ENCODE peak calls at places on chromosomes 16 and 17, in six cellular contexts. T is GM12878, Z is K562, R is H1, G is SK-N-SH, W is HepG2. P is an unnamed sample.
A peak's percentile ranks its signal among the peaks of the same experiment; 100 is the strongest.

GRCh38 chr17:4604111-4604644 is 19.8 kb downstream of the SMTNL2 start:
- DNase-seq in Z (no peak), R (no peak), G (peak; percentile 91), T (no peak), W (no peak), P (no peak)

GRCh38 chr17:73201215-73202069 is 8.6 kb downstream of the COG1 start:
- DNase-seq in T (no peak), Z (peak; percentile 76), W (peak; percentile 98), G (no peak), R (no peak), P (no peak)

GRCh38 chr17:42459256-42459982 is 741 bp downstream of the ATP6V0A1 start:
- DNase-seq in Z (peak; percentile 58), R (no peak), W (peak; percentile 65), T (no peak), G (peak; percentile 56), P (no peak)

GRCh38 chr17:17780941-17781590 is 55.7 kb downstream of the SREBF1 start:
- DNase-seq in W (no peak), G (peak; percentile 54), Z (no peak), T (no peak), R (peak; percentile 77), P (no peak)

GRCh38 chr17:29018788-29019474 is 13.1 kb upstream of the SEZ6 start:
- DNase-seq in G (no peak), Z (no peak), T (no peak), W (no peak), R (no peak), P (no peak)

GRCh38 chr16:50251375-50252081 is 14.8 kb upstream of the ADCY7 start:
- DNase-seq in W (no peak), R (no peak), T (no peak), G (no peak), Z (no peak), P (no peak)

GRCh38 chr17:14201087-14201486 is 35.6 kb downstream of the CDRT15 start:
- DNase-seq in T (no peak), G (no peak), R (no peak), Z (no peak), W (no peak), P (no peak)

GRCh38 chr17:63263053-63263452 is 183.1 kb downstream of the CYB561 start:
- DNase-seq in Z (no peak), T (no peak), R (no peak), G (no peak), W (no peak), P (no peak)

GRCh38 chr17:83196088-83196765 is 116.8 kb downstream of the METRNL start:
- DNase-seq in G (no peak), T (no peak), W (no peak), Z (no peak), R (no peak), P (no peak)

DNA sequence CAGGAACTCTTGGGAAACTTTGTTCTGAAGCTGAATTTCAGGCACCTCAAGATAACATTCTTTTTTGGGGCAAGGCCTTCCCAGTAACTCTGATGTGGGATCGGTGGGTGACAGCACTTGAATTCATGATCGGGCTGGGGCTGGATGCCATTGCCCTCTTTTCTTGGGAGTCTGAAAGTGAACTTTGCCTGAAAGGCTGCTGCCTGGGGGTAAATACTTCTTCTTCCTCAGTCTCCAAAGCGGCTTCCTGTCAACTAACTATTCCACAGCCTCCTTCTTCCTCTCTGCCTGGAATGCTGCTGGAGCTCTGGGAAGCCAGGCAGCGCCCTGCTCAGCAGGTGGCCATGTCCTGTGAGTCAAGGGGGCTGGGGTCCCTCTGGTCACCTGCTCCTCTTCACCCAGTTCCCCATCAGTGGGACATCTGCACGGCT is 79.5 kb downstream of the WIPI1 start:
- DNase-seq in T (no peak), R (no peak), W (no peak), Z (no peak), G (no peak), P (no peak)
- H3K4me2 ChIP-seq in T (no peak overlapping the region), R (peak overlapping the region; percentile 38), W (peak overlapping the region; percentile 89), Z (no peak overlapping the region), G (no peak overlapping the region), P (peak overlapping the region; percentile 60)

GRCh38 chr16:72552675-72553074 is 380.7 kb upstream of the PMFBP1 start:
- DNase-seq in W (no peak), T (no peak), G (no peak), R (no peak), Z (no peak), P (no peak)
- TF ChIP-seq YY1 in W (no peak), T (no peak), G (no peak), R (no peak), Z (no peak), P (no peak)

DNA sequence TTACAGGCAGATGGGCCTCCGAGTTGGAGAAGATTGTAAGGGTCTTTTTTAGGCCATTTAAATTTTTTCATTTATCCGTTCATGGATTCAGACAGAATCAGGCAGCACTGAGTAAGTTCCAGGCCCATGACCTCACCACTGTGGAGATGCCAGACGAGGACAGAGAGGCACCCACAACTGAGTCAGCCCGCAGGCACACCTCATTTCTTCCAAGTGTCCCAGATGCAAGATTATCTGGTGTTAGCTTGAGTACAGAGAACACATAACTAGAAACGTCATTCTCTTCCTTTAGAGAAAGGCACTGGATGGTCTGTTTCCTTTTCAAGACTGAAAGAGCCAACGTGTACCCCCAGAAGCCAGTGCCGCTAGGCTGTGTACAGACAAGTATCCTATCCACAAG is 16.9 kb downstream of the CLEC16A start:
- DNase-seq in W (no peak), R (no peak), T (no peak), G (no peak), Z (no peak), P (no peak)
- H3K4me2 ChIP-seq in W (no peak overlapping the region), R (no peak overlapping the region), T (no peak overlapping the region), G (peak overlapping the region; percentile 56), Z (no peak overlapping the region), P (no peak overlapping the region)

GRCh38 chr16:5034167-5034523 is 410 bp upstream of the NAGPA start:
- DNase-seq in Z (no peak), G (no peak), W (no peak), R (no peak), T (no peak), P (no peak)

GRCh38 chr16:5033256-5034166 is at the start of gene NAGPA:
- DNase-seq in T (no peak), R (peak; percentile 92), Z (peak; percentile 92), G (peak; percentile 94), W (peak; percentile 87), P (peak; percentile 74)

GRCh38 chr16:5036228-5037156 is 2.8 kb upstream of the NAGPA start:
- DNase-seq in T (no peak), G (no peak), W (peak; percentile 74), R (peak; percentile 79), Z (no peak), P (no peak)

GRCh38 chr16:5032748-5033167 is 977 bp downstream of the NAGPA start:
- DNase-seq in W (peak; percentile 77), R (no peak), G (no peak), T (no peak), Z (no peak), P (no peak)

DNA sequence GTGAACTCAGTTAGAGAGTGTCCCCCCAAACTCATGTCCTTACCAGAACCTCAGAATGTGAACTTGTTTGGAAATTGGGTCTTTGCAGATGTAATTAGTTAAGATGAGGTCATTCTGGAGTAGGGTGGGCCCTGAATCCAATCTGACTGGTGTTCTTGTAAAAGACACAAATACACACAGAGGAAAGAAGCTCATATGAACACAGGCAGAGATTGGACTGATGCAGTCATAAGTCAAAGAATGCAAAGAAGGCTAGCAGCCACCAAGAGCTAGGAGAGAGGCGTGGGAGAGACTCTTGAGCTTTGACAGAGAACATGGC is 2.1 kb upstream of the NAGPA start:
- DNase-seq in T (no peak), W (no peak), Z (no peak), G (no peak), R (no peak), P (no peak)
- TF ChIP-seq YY1 in T (no peak), W (no peak), Z (no peak), G (no peak), R (no peak), P (no peak)

GRCh38 chr17:78882546-78883089 is 20.4 kb downstream of the CEP295NL start:
- DNase-seq in Z (no peak), G (peak; percentile 88), R (no peak), T (no peak), W (no peak), P (no peak)

GRCh38 chr17:78883533-78884131 is 19.4 kb downstream of the CEP295NL start:
- DNase-seq in G (peak; percentile 93), R (peak; percentile 68), W (peak; percentile 89), T (no peak), Z (no peak), P (peak; percentile 72)

GRCh38 chr17:78884148-78884870 is 18.7 kb downstream of the CEP295NL start:
- DNase-seq in W (no peak), Z (no peak), T (no peak), R (peak; percentile 62), G (no peak), P (no peak)

GRCh38 chr17:78884876-78885667 is 17.9 kb downstream of the CEP295NL start:
- DNase-seq in G (peak; percentile 29), W (no peak), T (no peak), Z (no peak), R (no peak), P (no peak)

GRCh38 chr17:78883090-78883532 is 19.9 kb downstream of the CEP295NL start:
- DNase-seq in Z (peak; percentile 82), T (no peak), W (peak; percentile 92), R (no peak), G (peak; percentile 94), P (peak; percentile 71)
- H3K4me2 ChIP-seq in Z (peak overlapping the region; percentile 57), T (peak overlapping the region; percentile 15), W (peak overlapping the region; percentile 78), R (peak overlapping the region; percentile 41), G (peak overlapping the region; percentile 94), P (peak overlapping the region; percentile 97)

P was measured in HCT116.